ENCODE peak calls at places on chromosomes 3 and 15, in five cellular contexts. X is A549, V is HepG2, S is GM12878, D is GM23338. W is an unnamed sample.

GRCh38 chr3:67327582-67327981 is 326.8 kb downstream of the SUCLG2 start:
- DNase-seq in S (no peak), V (peak; percentile 81), D (no peak), X (no peak), W (no peak)

GRCh38 chr3:32406481-32407408 is 15.1 kb downstream of the CMTM7 start:
- DNase-seq in S (no peak), D (no peak), X (no peak), V (no peak), W (no peak)

GRCh38 chr15:69160976-69161877 is 792 bp downstream of the GLCE start:
- DNase-seq in D (peak; percentile 62), X (peak; percentile 48), V (peak; percentile 30), S (no peak), W (peak; percentile 29)

GRCh38 chr3:160154033-160154432 is 71.2 kb upstream of the C3orf80 start:
- DNase-seq in D (no peak), X (no peak), S (no peak), V (no peak), W (no peak)

GRCh38 chr3:48897401-48898376 is 993 bp downstream of the SLC25A20 start:
- DNase-seq in D (no peak), S (no peak), X (no peak), V (peak; percentile 89), W (peak; percentile 33)

GRCh38 chr3:10173926-10174435 is 9.3 kb downstream of the IRAK2 start:
- DNase-seq in S (no peak), V (peak; percentile 55), D (no peak), X (peak; percentile 77), W (peak; percentile 50)

GRCh38 chr3:181761906-181762305 is 50.2 kb downstream of the SOX2 start:
- DNase-seq in V (no peak), S (no peak), X (no peak), D (no peak), W (no peak)

GRCh38 chr15:67043939-67044771 is 21.2 kb upstream of the SMAD3 start:
- DNase-seq in D (peak; percentile 87), X (peak; percentile 89), S (no peak), V (peak; percentile 84), W (no peak)

GRCh38 chr15:98946301-98947255 is 61.0 kb downstream of the PGPEP1L start:
- DNase-seq in D (no peak), X (no peak), V (no peak), S (no peak), W (no peak)

GRCh38 chr3:127915115-127915936 is at the start of gene KBTBD12:
- DNase-seq in D (peak; percentile 66), V (no peak), S (no peak), X (no peak), W (no peak)

GRCh38 chr3:13107661-13108060 is 34.4 kb upstream of the IQSEC1 start:
- DNase-seq in S (no peak), X (no peak), D (no peak), V (no peak), W (no peak)

GRCh38 chr15:51775967-51776816 is 24.8 kb downstream of the TMOD2 start:
- DNase-seq in S (peak; percentile 30), V (peak; percentile 58), D (peak; percentile 91), X (peak; percentile 77), W (peak; percentile 68)

GRCh38 chr3:2504912-2505311 is 406.2 kb downstream of the CNTN4 start:
- DNase-seq in S (no peak), D (no peak), X (no peak), V (no peak), W (no peak)

GRCh38 chr3:114093001-114093350 is 36.4 kb downstream of the QTRT2 start:
- DNase-seq in V (no peak), D (no peak), S (no peak), X (no peak), W (no peak)

GRCh38 chr15:70788114-70789049 is 25.0 kb upstream of the UACA start:
- DNase-seq in V (peak; percentile 91), S (no peak), X (peak; percentile 94), D (no peak), W (no peak)

GRCh38 chr3:58899953-58900298 is 149.9 kb downstream of the CFAP20DC start:
- DNase-seq in S (peak; percentile 11), V (no peak), D (no peak), X (no peak), W (peak; percentile 4)

GRCh38 chr15:25065876-25066275 is 111.1 kb downstream of the SNRPN start:
- DNase-seq in X (no peak), V (no peak), S (no peak), D (no peak), W (no peak)

GRCh38 chr3:174495928-174496327 is 363.2 kb upstream of the NAALADL2 start:
- DNase-seq in X (no peak), V (no peak), S (no peak), D (no peak), W (no peak)

GRCh38 chr3:182393830-182394367 is 399.4 kb upstream of the ATP11B start:
- DNase-seq in X (no peak), V (no peak), D (no peak), S (no peak), W (no peak)

GRCh38 chr15:43132830-43133428 is 457 bp upstream of the TMEM62 start:
- DNase-seq in V (no peak), X (no peak), S (no peak), D (no peak), W (no peak)

GRCh38 chr15:60370804-60371700 is 26.7 kb downstream of the ANXA2 start:
- DNase-seq in D (no peak), V (peak; percentile 70), X (peak; percentile 98), S (no peak), W (no peak)

GRCh38 chr3:65479967-65480366 is 558.8 kb downstream of the MAGI1 start:
- DNase-seq in X (no peak), S (no peak), D (no peak), V (no peak), W (no peak)

GRCh38 chr15:100939786-100940185 is 20.6 kb downstream of the LRRK1 start:
- DNase-seq in V (no peak), D (no peak), S (no peak), X (no peak), W (no peak)

GRCh38 chr15:96849501-96849900 is 519.0 kb downstream of the NR2F2 start:
- DNase-seq in D (no peak), V (no peak), S (no peak), X (no peak), W (no peak)

GRCh38 chr3:21049368-21050062 is 701.5 kb downstream of the ZNF385D start:
- DNase-seq in S (no peak), V (no peak), X (no peak), D (no peak), W (no peak)

GRCh38 chr15:31483924-31484368 is 157.3 kb downstream of the KLF13 start:
- DNase-seq in V (no peak), X (no peak), D (peak; percentile 77), S (no peak), W (no peak)

GRCh38 chr3:104291878-104292277 is 1074.8 kb upstream of the ALCAM start:
- DNase-seq in S (no peak), X (no peak), V (no peak), D (no peak), W (no peak)

GRCh38 chr3:17800232-17800631 is 57.8 kb upstream of the TBC1D5 start:
- DNase-seq in V (no peak), X (no peak), S (no peak), D (no peak), W (no peak)

GRCh38 chr3:43207628-43208085 is 78.7 kb upstream of the SNRK start:
- DNase-seq in S (peak; percentile 40), X (no peak), V (no peak), D (no peak), W (no peak)

GRCh38 chr3:124792341-124793034 is 62.2 kb downstream of the UMPS start:
- DNase-seq in S (no peak), X (no peak), D (no peak), V (no peak), W (no peak)
- TF ChIP-seq JUNB in S (no peak), X (no peak), D (no peak), V (no peak), W (no peak)

DNA sequence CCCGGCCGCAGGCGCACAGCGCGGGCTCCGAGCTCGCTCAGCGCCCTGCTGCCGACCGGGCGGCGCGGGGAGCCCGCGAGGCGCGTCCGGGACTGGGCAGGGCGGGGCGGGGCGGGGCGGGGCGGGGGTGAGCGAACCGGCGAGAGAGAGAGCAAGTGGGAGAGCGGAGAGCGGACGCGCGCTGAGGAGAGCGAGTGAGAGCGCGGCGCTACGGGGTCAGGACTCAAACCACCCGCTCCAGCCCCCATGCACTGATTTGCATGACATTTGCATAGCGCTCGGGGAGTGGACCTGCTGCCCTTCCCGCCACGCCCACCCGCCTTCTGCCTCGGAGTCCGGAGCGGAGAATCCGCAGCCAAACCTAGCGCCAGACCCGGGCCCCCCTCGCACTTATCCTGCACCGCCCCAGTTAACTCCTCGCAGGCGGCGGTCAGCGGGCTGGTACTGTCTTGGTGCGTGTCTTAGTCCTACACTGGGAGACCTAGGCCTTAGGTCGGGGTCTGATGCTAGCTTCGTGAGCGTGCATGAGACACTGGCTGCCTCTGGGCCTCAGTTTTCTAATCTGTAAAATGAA is at the start of gene MYLK:
- DNase-seq in D (peak; percentile 98), S (no peak), V (peak; percentile 65), X (peak; percentile 93), W (peak; percentile 77)
- TF ChIP-seq JUNB in D (no peak), S (no peak), V (no peak), X (no peak), W (no peak)

GRCh38 chr3:117706037-117706436 is 996.5 kb downstream of the TUSC7 start:
- DNase-seq in V (no peak), D (no peak), X (no peak), S (no peak), W (no peak)
- TF ChIP-seq JUNB in V (no peak), D (no peak), X (no peak), S (no peak), W (no peak)

DNA sequence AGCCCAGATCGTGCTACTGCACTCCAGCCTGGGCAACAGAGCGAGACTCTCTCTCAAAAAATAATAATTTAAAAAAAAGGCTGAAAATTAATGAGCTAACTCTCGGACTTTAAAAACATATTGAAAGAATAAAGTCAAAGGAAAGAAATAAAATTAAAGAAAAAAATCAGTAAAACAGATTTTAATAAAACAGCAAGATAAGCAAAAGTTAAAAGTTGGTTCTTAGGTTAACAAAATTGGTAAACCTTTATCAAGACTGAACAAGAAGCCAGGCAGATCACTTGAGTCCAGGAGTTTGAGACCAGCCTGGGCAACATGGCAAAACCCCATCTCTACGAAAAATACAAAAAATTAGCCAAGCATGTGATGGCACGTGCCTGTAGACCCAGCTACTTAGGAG is 20.7 kb downstream of the TRPM7 start:
- DNase-seq in V (no peak), S (no peak), X (no peak), D (no peak), W (no peak)
- TF ChIP-seq JUNB in V (no peak), S (no peak), X (no peak), D (no peak), W (no peak)

W was measured in K562.